ENCODE peak calls at places on chromosomes 6 and 20, in nine cellular contexts. V is hepatocyte; T is uterus; W is adipocyte; P is endothelial cell of umbilical vein; F is CD8-positive, alpha-beta memory T cell; R is SJSA1; L is CD8-positive, alpha-beta T cell; S is left lung. N is an unnamed sample.

GRCh38 chr20:38225240-38225899 is 35.2 kb downstream of the KIAA1755 start:
- DNase-seq in L (no peak), F (no peak), S (no peak), T (no peak), W (no peak), R (no peak), P (no peak), V (no peak), N (no peak)

GRCh38 chr20:59525500-59526241 is 78.7 kb upstream of the PHACTR3 start:
- DNase-seq in P (peak; percentile 52), R (peak; percentile 44), F (no peak), W (peak; percentile 78), S (peak; percentile 81), V (peak; percentile 80), L (no peak), T (peak; percentile 24), N (peak; percentile 86)

GRCh38 chr6:160798625-160799024 is 96.6 kb downstream of the PLG start:
- DNase-seq in W (no peak), R (no peak), L (no peak), S (no peak), P (no peak), V (no peak), T (no peak), F (no peak), N (no peak)

GRCh38 chr6:15628499-15629131 is 34.2 kb downstream of the DTNBP1 start:
- DNase-seq in W (peak; percentile 83), R (peak; percentile 83), F (no peak), S (no peak), V (peak; percentile 8), T (no peak), L (peak; percentile 9), P (no peak), N (no peak)

GRCh38 chr6:3333263-3333662 is 74.5 kb downstream of the PSMG4 start:
- DNase-seq in S (no peak), P (no peak), V (no peak), W (no peak), F (no peak), R (no peak), L (no peak), T (no peak), N (no peak)

GRCh38 chr6:32195902-32196681 is 3.6 kb upstream of the GPSM3 start:
- DNase-seq in F (no peak), T (peak; percentile 92), W (peak; percentile 82), R (peak; percentile 95), S (peak; percentile 92), L (peak; percentile 54), V (peak; percentile 91), P (peak; percentile 99), N (peak; percentile 98)

GRCh38 chr6:42787018-42787611 is 5.3 kb downstream of the BICRAL start:
- DNase-seq in F (no peak), L (no peak), P (no peak), T (no peak), R (no peak), V (no peak), W (no peak), S (no peak), N (no peak)

GRCh38 chr6:168640738-168641137 is 199.8 kb downstream of the SMOC2 start:
- DNase-seq in T (peak; percentile 56), W (no peak), V (no peak), R (no peak), F (no peak), S (no peak), L (no peak), P (no peak), N (peak; percentile 49)

GRCh38 chr6:161245363-161245762 is 28.5 kb downstream of the AGPAT4 start:
- DNase-seq in V (no peak), F (no peak), P (no peak), R (no peak), W (no peak), L (no peak), S (no peak), T (no peak), N (no peak)

DNA sequence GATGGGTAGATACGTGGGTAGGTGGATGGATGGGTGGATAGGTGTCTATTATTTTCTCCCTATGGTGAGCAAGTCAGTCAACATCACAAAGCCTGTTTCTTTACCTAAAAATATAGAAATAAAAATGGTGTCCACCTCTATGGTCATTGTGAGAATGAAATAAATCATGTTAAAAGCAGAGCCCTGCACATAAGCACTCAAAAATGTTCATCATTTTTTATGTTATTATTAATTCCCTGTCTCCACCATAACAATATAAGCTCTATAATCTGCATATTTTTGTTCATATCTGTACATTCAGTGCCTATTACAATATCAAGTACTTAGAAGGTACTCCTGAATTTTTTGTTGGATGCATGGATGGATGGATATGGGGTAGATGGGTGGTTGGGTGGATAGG is 177.6 kb downstream of the ZMYND8 start:
- DNase-seq in P (no peak), S (no peak), W (no peak), T (no peak), L (no peak), F (no peak), R (no peak), V (no peak), N (no peak)
- H3K4me1 ChIP-seq in P (no peaks in the 10 kb centered on the region), S (no peaks in the 10 kb centered on the region), W (no peaks in the 10 kb centered on the region), T (no peaks in the 10 kb centered on the region), L (no peaks in the 10 kb centered on the region), F (no peaks in the 10 kb centered on the region), R (no peaks in the 10 kb centered on the region), V (no peaks in the 10 kb centered on the region), N (no peaks in the 10 kb centered on the region)

GRCh38 chr20:61287583-61287982 is 35.5 kb downstream of the CDH4 start:
- DNase-seq in L (no peak), P (no peak), W (no peak), T (no peak), V (no peak), R (no peak), F (no peak), S (no peak), N (no peak)
- H3K27me3 ChIP-seq in L (no peaks in the 10 kb centered on the region), P (no peaks in the 10 kb centered on the region), W (peaks cover 6% of the 10 kb centered on the region), T (no peaks in the 10 kb centered on the region), V (no peaks in the 10 kb centered on the region), R (no peaks in the 10 kb centered on the region), F (no peaks in the 10 kb centered on the region), S (peaks cover 11% of the 10 kb centered on the region), N (no peaks in the 10 kb centered on the region)

GRCh38 chr6:6503186-6503585 is 85.3 kb upstream of the LY86 start:
- DNase-seq in F (no peak), P (no peak), T (no peak), V (no peak), W (no peak), R (no peak), L (no peak), S (no peak), N (no peak)
- H3K4me3 ChIP-seq in F (no peak overlapping the region), P (no peak overlapping the region), T (no peak overlapping the region), V (no peak overlapping the region), W (no peak overlapping the region), R (no peak overlapping the region), L (no peak overlapping the region), S (no peak overlapping the region), N (no peak overlapping the region)

DNA sequence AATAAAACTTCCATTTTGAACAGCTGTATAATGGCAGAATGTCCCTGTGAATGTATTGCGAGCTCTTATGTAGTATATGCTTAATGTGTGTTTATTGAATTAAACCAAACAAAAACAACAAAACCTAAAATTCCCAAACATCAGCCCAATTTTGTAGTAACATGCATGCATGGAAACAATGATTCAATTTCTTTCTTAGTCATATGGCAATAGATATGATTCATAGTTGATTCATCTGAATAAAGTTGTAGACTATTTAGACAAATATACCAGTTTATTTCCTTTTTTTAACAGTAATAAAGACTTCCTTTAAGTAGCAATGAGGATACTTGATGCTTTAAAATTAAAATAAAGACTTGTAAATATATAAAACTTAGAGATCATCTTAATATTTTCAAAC is 670.6 kb downstream of the CD109 start:
- DNase-seq in T (no peak), S (no peak), R (peak; percentile 5), F (no peak), P (no peak), V (no peak), W (peak; percentile 51), L (no peak), N (no peak)
- H3K4me1 ChIP-seq in T (no peaks in the 10 kb centered on the region), S (no peaks in the 10 kb centered on the region), R (peaks cover 38% of the 10 kb centered on the region), F (no peaks in the 10 kb centered on the region), P (no peaks in the 10 kb centered on the region), V (no peaks in the 10 kb centered on the region), W (peaks cover 30% of the 10 kb centered on the region), L (no peaks in the 10 kb centered on the region), N (peaks cover 5% of the 10 kb centered on the region)

GRCh38 chr20:1196634-1197033 is 6.6 kb upstream of the C20orf202 start:
- DNase-seq in S (no peak), P (no peak), L (no peak), T (no peak), R (no peak), W (no peak), F (no peak), V (no peak), N (no peak)
- H3K27me3 ChIP-seq in S (no peaks in the 10 kb centered on the region), P (peaks cover 4% of the 10 kb centered on the region), L (no peaks in the 10 kb centered on the region), T (no peaks in the 10 kb centered on the region), R (peaks cover 6% of the 10 kb centered on the region), W (peaks cover 37% of the 10 kb centered on the region), F (no peaks in the 10 kb centered on the region), V (no peaks in the 10 kb centered on the region), N (no peaks in the 10 kb centered on the region)

GRCh38 chr6:28814032-28814976 is 109.5 kb downstream of the TRIM27 start:
- DNase-seq in R (no peak), W (peak; percentile 11), F (no peak), V (no peak), T (no peak), P (no peak), S (no peak), L (no peak), N (no peak)
- H3K4me3 ChIP-seq in R (no peak overlapping the region), W (peak overlapping the region; percentile 59), F (no peak overlapping the region), V (no peak overlapping the region), T (no peak overlapping the region), P (no peak overlapping the region), S (no peak overlapping the region), L (no peak overlapping the region), N (peak overlapping the region; percentile 22)

DNA sequence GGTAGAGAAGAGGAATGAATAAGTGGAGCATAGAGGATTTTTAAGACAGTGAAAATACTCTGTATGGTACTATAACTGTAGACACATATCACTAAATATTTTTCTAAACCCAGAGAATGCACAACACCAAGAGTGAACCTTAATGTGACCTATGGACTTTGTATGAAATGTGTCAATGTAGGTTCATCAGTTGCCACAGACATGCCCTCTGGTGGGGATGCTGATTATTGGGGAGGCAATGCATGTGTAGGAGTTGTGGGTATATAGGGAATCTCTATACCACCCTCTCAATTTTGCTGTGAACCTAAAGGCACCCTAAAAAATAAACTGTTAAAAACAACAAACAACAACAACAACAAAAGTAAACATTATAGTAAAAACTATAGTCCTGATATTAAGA is 293.7 kb downstream of the RNF144B start:
- DNase-seq in V (no peak), R (no peak), P (no peak), W (no peak), L (no peak), F (no peak), T (no peak), S (no peak), N (no peak)
- H3K4me1 ChIP-seq in V (no peaks in the 10 kb centered on the region), R (no peaks in the 10 kb centered on the region), P (no peaks in the 10 kb centered on the region), W (no peaks in the 10 kb centered on the region), L (no peaks in the 10 kb centered on the region), F (no peaks in the 10 kb centered on the region), T (no peaks in the 10 kb centered on the region), S (no peaks in the 10 kb centered on the region), N (no peaks in the 10 kb centered on the region)